ENCODE peak calls at places on chromosomes 2 and 18, in six cellular contexts. R, H, P, F, L and Z are unnamed samples.

GRCh38 chr2:8656160-8656641 is 25.7 kb upstream of the ID2 start:
- DNase-seq in R (no peak), P (no peak), H (no peak), F (no peak), L (no peak), Z (no peak)

GRCh38 chr18:46660955-46661749 is 4.1 kb upstream of the LOXHD1 start:
- DNase-seq in H (no peak), P (no peak), R (no peak), L (no peak), F (no peak), Z (no peak)

GRCh38 chr18:2912357-2913299 is 65.8 kb downstream of the EMILIN2 start:
- DNase-seq in P (no peak), R (no peak), F (peak), H (no peak), L (no peak), Z (no peak)

GRCh38 chr2:109027702-109028101 is 38.7 kb upstream of the EDAR start:
- DNase-seq in H (no peak), P (no peak), R (no peak), L (no peak), F (no peak), Z (peak)

GRCh38 chr2:192148620-192149321 is 46.0 kb downstream of the TMEFF2 start:
- DNase-seq in L (no peak), R (no peak), P (no peak), H (no peak), F (no peak), Z (no peak)

GRCh38 chr2:46351388-46352141 is 54.4 kb downstream of the EPAS1 start:
- DNase-seq in F (peak), L (no peak), R (no peak), P (peak), H (no peak), Z (no peak)

GRCh38 chr18:8849696-8850095 is 144.3 kb downstream of the MTCL1 start:
- DNase-seq in H (no peak), P (no peak), F (no peak), R (no peak), L (no peak), Z (no peak)

GRCh38 chr2:118443596-118443995 is 355.3 kb downstream of the INSIG2 start:
- DNase-seq in H (no peak), P (no peak), R (no peak), F (no peak), L (no peak), Z (no peak)

GRCh38 chr2:36672199-36672598 is 24.3 kb upstream of the VIT start:
- DNase-seq in R (no peak), P (no peak), F (no peak), H (peak), L (no peak), Z (no peak)

GRCh38 chr18:9731380-9731779 is 23.3 kb downstream of the RAB31 start:
- DNase-seq in R (no peak), L (no peak), P (no peak), H (no peak), F (peak), Z (no peak)

GRCh38 chr18:36532394-36532793 is 234.9 kb downstream of the FHOD3 start:
- DNase-seq in F (no peak), L (no peak), R (peak), P (no peak), H (no peak), Z (peak)

GRCh38 chr2:166924967-166925366 is 36.7 kb downstream of the XIRP2 start:
- DNase-seq in P (no peak), F (no peak), R (no peak), H (no peak), L (no peak), Z (no peak)

GRCh38 chr18:34522627-34523026 is 187.5 kb upstream of the DTNA start:
- DNase-seq in L (no peak), R (no peak), H (no peak), F (no peak), P (peak), Z (no peak)

GRCh38 chr18:44725300-44726096 is 44.8 kb downstream of the SETBP1 start:
- DNase-seq in R (no peak), P (peak), F (peak), H (no peak), L (peak), Z (peak)

GRCh38 chr2:215750763-215751162 is 262.6 kb downstream of the MREG start:
- DNase-seq in L (no peak), P (no peak), H (no peak), R (no peak), F (no peak), Z (no peak)

GRCh38 chr2:53455094-53455493 is 312.5 kb upstream of the CHAC2 start:
- DNase-seq in L (no peak), F (no peak), P (no peak), H (no peak), R (no peak), Z (no peak)

GRCh38 chr2:154240921-154241379 is 369.2 kb downstream of the GALNT13 start:
- DNase-seq in P (no peak), L (no peak), R (no peak), F (no peak), H (no peak), Z (no peak)

GRCh38 chr18:46156838-46157237 is 52.7 kb downstream of the HAUS1 start:
- DNase-seq in H (no peak), P (no peak), R (no peak), L (no peak), F (no peak), Z (no peak)

GRCh38 chr2:189236066-189236465 is 56.5 kb upstream of the COL5A2 start:
- DNase-seq in F (no peak), L (no peak), R (no peak), H (no peak), P (no peak), Z (no peak)

GRCh38 chr2:110149330-110150220 is 34.0 kb upstream of the MALL start:
- DNase-seq in P (no peak), L (no peak), F (no peak), H (peak), R (no peak), Z (no peak)

GRCh38 chr2:36695746-36696415 is 626 bp upstream of the VIT start:
- DNase-seq in P (no peak), L (no peak), H (no peak), R (no peak), F (no peak), Z (no peak)

GRCh38 chr2:138016703-138017102 is 52.4 kb downstream of the HNMT start:
- DNase-seq in R (no peak), F (no peak), L (no peak), P (no peak), H (no peak), Z (no peak)

GRCh38 chr2:178279142-178279541 is 84.8 kb downstream of the OSBPL6 start:
- DNase-seq in R (no peak), P (no peak), H (no peak), F (no peak), L (no peak), Z (no peak)

DNA sequence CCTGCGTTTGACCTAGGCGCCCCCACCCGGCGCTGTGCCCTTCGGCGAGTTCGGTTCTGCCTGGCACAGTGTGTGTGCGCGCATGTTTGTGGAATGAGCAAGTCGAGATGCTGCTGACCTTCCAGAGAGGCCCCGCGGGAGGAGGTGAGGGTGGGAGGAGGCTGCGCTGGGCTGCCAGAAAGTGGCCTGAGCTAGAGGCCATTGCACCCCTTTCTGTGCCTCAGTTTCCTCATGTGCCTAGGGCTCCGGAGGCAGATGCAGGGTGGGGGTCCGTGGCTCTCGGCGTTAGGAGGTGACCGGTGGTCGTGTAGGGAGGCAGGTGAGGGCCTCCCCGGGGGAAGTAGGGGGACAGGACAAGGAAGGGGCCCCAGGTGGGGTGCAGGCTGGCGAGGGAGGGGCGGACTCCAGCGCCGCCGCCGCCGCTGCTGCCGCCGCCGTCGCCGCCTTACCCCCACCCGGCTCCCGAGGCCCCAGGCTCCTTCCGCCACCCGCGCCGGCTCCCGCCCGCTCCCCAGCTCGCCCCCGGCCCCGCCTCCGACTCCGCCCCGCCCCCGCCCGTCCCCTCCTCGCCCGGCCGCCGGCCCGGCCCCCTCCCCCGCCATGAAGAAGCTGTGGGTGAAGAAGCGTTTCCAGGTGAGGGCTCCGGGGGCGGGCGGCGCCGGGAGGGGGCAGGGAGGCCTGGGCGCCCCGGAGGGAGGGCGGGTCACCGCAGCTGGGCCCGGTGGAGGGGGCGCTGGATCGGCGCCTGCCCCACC is 7.0 kb downstream of the SPEG start:
- DNase-seq in F (peak), R (peak), H (no peak), P (peak), L (peak), Z (no peak)
- TF ChIP-seq POLR2A in F (no peak), R (no peak), H (no peak), P (no peak), L (peak), Z (no peak)

DNA sequence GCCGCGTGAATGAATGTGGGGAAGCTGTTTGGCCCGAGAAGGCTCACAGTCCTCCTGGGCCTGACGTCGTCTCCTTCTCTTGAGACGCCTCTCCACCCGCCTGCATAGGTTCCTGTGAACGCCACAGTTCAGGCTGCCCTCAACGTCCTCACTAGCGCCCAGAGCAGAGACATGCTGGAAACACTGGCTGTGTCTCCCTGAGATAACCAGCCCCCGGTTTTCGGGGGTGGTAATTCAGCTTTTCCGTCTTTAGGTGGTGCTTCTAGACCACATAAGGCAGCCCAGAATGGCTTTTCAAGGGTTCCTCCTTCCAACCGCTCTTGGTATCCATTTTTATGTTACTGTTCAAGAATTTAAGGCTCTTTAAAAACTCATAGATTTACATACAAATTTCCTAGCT is 110.4 kb upstream of the PXDN start:
- DNase-seq in F (no peak), P (no peak), L (no peak), H (no peak), R (no peak), Z (no peak)
- H3K4me3 ChIP-seq in F (no peak), P (no peak), L (no peak), H (no peak), R (no peak), Z (no peak)

DNA sequence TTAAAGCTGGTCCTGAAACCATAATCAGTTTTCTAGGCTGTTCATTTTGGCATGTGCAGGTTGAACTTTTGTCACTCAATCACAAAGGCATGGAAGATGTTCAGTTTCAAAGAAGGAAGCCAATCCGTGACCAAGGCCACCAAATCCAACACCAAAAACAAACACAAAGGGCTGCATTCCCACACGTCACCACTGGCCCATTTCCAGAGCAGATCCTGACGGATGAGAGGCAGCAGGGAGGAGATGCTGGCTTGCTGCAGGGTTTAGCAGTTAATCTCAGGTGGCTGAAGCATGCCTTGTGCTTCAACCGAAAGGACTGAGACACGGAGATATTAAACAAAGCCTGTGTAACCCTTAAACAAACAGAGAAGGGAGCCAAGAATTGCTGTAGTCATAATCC is 191.9 kb upstream of the CTAGE1 start:
- DNase-seq in L (peak), P (peak), H (no peak), R (peak), F (peak), Z (no peak)
- TF ChIP-seq POLR2A in L (no peak), P (no peak), H (no peak), R (no peak), F (no peak), Z (no peak)

DNA sequence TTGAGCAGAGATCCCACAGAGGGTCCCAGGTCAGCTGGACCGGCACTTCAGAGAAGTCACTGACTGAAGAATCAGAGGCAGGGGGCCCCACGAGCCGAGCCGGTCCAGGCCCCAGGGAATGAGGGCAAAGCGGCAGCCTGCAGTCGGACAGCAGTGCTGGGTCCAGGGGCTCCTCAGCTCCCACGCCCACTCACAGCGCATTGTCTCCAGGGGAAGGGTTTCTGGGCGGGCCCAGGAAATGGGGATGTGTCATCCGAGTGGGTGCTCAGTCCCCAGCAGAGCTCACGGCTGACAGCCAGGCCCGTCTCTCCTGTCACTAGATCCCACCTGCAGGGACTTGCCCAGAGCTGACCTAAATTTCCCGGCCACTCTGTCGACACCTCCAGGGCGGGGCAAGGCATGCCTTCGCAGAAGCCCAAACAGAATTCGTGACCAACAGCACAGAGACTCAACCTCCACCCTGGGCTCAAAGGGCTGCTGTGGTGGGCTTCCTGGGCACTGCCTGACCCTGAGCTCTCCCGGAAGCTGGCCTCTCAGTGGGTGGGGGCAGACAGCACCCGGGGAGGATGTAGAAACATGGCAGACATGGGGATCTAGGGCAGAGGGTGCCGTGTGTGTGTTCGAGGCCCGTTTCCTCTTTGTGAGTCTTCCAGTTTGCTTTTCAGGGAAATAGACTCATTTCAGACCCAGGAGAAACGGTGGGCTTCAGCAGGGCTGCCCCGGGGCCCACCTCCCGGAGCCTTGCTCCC is 42.1 kb upstream of the TAF1B start:
- DNase-seq in L (no peak), H (no peak), F (peak), R (peak), P (peak), Z (peak)
- H3K4me3 ChIP-seq in L (no peak), H (peak), F (no peak), R (peak), P (no peak), Z (no peak)

GRCh38 chr2:58240938-58241755 is at the start of gene FANCL:
- DNase-seq in F (peak), H (peak), P (peak), L (peak), R (peak), Z (peak)
- TF ChIP-seq POLR2A in F (peak), H (peak), P (no peak), L (no peak), R (no peak), Z (no peak)

GRCh38 chr2:158651358-158652057 is 143.6 kb upstream of the DAPL1 start:
- DNase-seq in P (peak), F (no peak), L (no peak), H (no peak), R (no peak), Z (no peak)
- H3K4me3 ChIP-seq in P (no peak), F (no peak), L (no peak), H (no peak), R (no peak), Z (no peak)

GRCh38 chr2:173386441-173387044 is 31.9 kb downstream of the CDCA7 start:
- DNase-seq in F (no peak), L (no peak), R (no peak), H (no peak), P (no peak), Z (no peak)
- TF ChIP-seq POLR2A in F (no peak), L (no peak), R (no peak), H (no peak), P (no peak), Z (no peak)

DNA sequence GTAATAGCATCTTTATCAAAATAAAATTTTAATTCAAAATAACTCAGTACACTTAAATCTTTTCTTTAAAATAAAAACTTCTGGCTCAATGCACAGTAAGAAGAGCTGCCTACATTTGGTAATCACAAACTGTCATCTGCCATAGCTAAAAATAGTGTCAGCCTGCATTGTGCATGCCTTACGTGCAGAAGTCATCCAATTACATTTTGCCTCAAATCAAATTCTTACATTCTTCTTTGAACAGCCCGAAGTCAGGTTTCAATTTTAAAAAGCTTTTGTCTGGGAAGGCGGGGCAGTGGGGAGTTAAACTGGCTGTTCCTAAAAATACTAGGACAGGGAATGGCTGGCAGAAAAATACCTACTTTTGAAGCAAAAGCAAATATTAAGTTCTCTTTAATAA is 51.1 kb downstream of the RTN4 start:
- DNase-seq in R (no peak), H (no peak), L (no peak), P (no peak), F (no peak), Z (peak)
- H3K4me3 ChIP-seq in R (no peak), H (no peak), L (no peak), P (no peak), F (no peak), Z (no peak)

GRCh38 chr2:241088376-241088775 is 13.7 kb downstream of the MTERF4 start:
- DNase-seq in R (no peak), H (no peak), L (peak), P (no peak), F (peak), Z (peak)
- TF ChIP-seq POLR2A in R (no peak), H (no peak), L (no peak), P (no peak), F (no peak), Z (no peak)

DNA sequence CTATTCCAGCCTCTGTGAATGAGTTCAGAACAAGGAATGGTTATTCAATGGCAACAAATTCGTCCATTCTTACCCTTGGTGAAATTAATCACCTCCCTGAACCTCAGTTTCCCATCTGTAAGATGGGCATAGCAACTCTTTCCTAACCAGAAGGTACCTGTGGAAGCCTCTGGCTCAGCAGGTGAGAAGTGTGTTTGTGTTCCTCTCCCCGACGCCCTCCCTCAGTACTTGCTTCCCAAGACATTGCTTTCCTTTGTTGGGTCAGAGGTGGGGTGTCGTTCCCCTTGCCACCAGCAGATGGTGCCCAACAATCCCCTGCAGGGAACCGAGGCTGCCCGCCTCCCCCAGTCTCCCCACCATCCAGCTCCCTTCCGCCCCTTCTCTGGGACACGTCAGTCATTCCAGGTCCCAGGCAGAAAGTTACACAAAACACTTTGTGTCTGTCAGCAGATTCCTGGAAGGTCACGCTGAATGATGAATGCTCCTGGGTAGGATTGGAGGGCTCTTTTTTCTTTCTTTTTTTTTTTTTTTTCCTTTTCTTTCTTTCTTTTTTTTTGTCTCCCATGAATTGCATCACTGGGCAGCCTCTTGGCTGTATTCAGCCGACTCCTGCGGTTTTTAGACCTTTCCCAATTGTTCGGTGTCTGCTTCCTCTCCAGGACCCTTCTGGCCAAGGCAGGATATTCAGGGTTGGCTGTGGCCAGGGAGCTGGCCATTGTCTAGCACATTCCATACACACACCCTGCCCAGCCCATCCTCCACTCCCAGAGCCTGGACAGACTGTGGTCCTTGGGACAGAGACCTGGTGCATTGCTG is 117.3 kb downstream of the LPIN1 start:
- DNase-seq in F (peak), P (peak), R (peak), L (peak), H (peak), Z (peak)
- H3K4me3 ChIP-seq in F (no peak), P (no peak), R (no peak), L (no peak), H (no peak), Z (no peak)